ENCODE peak calls at places on chromosomes 16 and 17, in nine cellular contexts. N is adrenal gland, W is ovary, Y is stomach, V is heart left ventricle, E is prostate gland, H is NB4, O is A549, S is endothelial cell of umbilical vein. P is an unnamed sample.

GRCh38 chr17:68511671-68512246 is 471 bp upstream of the PRKAR1A start:
- DNase-seq in N (peak), W (peak), Y (peak), V (peak), E (peak), H (peak), O (peak), S (peak), P (peak)

GRCh38 chr16:9408297-9408696 is 316.9 kb downstream of the HAPSTR1 start:
- DNase-seq in N (no peak), W (no peak), Y (no peak), V (no peak), E (no peak), H (no peak), O (no peak), S (no peak), P (no peak)

GRCh38 chr16:53071748-53072301 is 17.0 kb downstream of the CHD9 start:
- DNase-seq in N (peak), W (peak), Y (no peak), V (peak), E (no peak), H (no peak), O (no peak), S (peak), P (no peak)

GRCh38 chr16:61858996-61859395 is 177.2 kb downstream of the CDH8 start:
- DNase-seq in N (no peak), W (no peak), Y (no peak), V (no peak), E (no peak), H (no peak), O (no peak), S (no peak), P (no peak)

GRCh38 chr17:49552070-49552751 is 23.5 kb upstream of the NXPH3 start:
- DNase-seq in N (no peak), W (no peak), Y (no peak), V (no peak), E (no peak), H (no peak), O (no peak), S (no peak), P (no peak)

GRCh38 chr16:84115919-84116719 is 623 bp downstream of the MBTPS1 start:
- DNase-seq in N (peak), W (no peak), Y (peak), V (no peak), E (peak), H (peak), O (peak), S (peak), P (peak)

GRCh38 chr17:6684460-6684783 is 28.7 kb downstream of the SLC13A5 start:
- DNase-seq in N (no peak), W (no peak), Y (no peak), V (no peak), E (no peak), H (no peak), O (no peak), S (no peak), P (no peak)

GRCh38 chr17:19378416-19379293 is at the start of gene MAPK7:
- DNase-seq in N (no peak), W (no peak), Y (no peak), V (no peak), E (peak), H (no peak), O (no peak), S (no peak), P (no peak)

GRCh38 chr17:35046245-35046644 is 17.3 kb downstream of the RFFL start:
- DNase-seq in N (no peak), W (no peak), Y (no peak), V (no peak), E (no peak), H (no peak), O (no peak), S (no peak), P (no peak)

DNA sequence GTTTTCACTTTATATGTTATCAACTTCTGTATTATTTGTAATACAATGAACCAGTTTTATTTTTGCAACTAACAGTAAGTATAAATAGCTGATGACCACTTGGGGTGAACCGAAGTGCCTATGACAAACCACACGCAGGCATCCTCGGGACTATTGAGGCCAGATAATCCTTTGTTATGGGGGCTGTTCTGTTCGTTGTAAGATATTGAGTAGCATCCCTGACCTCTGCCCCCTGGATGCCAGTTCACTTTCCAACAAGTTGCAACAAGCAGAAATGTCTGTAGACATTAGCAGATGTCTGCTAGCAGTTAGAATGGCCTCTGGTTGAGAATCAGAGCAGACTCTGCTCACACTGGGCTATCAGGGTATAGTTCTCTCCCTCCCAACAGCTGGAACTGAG is 277.0 kb downstream of the WWOX start:
- DNase-seq in N (no peak), W (no peak), Y (no peak), V (no peak), E (no peak), H (no peak), O (no peak), S (no peak), P (no peak)
- TF ChIP-seq POLR2A in N (no peak), W (no peak), Y (no peak), V (no peak), E (no peak), H (no peak), O (no peak), S (no peak), P (no peak)

GRCh38 chr17:33292184-33292980 is 713 bp downstream of the ASIC2 start:
- DNase-seq in N (no peak), W (no peak), Y (no peak), V (no peak), E (no peak), H (no peak), O (peak), S (peak), P (no peak)
- H3K4me3 ChIP-seq in N (peak), W (peak), Y (peak), V (peak), E (peak), H (no peak), O (peak), S (no peak), P (no peak)

GRCh38 chr16:30947533-30948086 is 1.3 kb upstream of the ORAI3 start:
- DNase-seq in N (peak), W (no peak), Y (no peak), V (no peak), E (no peak), H (no peak), O (no peak), S (no peak), P (no peak)
- TF ChIP-seq POLR2A in N (no peak), W (no peak), Y (no peak), V (no peak), E (no peak), H (no peak), O (no peak), S (no peak), P (no peak)

GRCh38 chr16:49018259-49018931 is 263.2 kb downstream of the CBLN1 start:
- DNase-seq in N (no peak), W (no peak), Y (no peak), V (no peak), E (no peak), H (no peak), O (no peak), S (no peak), P (no peak)

GRCh38 chr16:49020436-49020835 is 261.2 kb downstream of the CBLN1 start:
- DNase-seq in N (no peak), W (no peak), Y (no peak), V (no peak), E (no peak), H (no peak), O (no peak), S (no peak), P (no peak)

GRCh38 chr16:49019081-49019633 is 262.5 kb downstream of the CBLN1 start:
- DNase-seq in N (no peak), W (no peak), Y (no peak), V (peak), E (no peak), H (no peak), O (no peak), S (no peak), P (peak)

GRCh38 chr16:49021136-49021535 is 260.5 kb downstream of the CBLN1 start:
- DNase-seq in N (no peak), W (no peak), Y (no peak), V (no peak), E (no peak), H (no peak), O (no peak), S (no peak), P (no peak)

GRCh38 chr16:49019826-49020401 is 261.7 kb downstream of the CBLN1 start:
- DNase-seq in N (no peak), W (no peak), Y (no peak), V (no peak), E (no peak), H (no peak), O (no peak), S (no peak), P (no peak)
- H3K4me3 ChIP-seq in N (no peak), W (no peak), Y (no peak), V (no peak), E (no peak), H (no peak), O (no peak), S (no peak), P (no peak)

GRCh38 chr17:72456026-72456569 is 335.3 kb downstream of the SOX9 start:
- DNase-seq in N (no peak), W (no peak), Y (peak), V (no peak), E (no peak), H (no peak), O (peak), S (no peak), P (no peak)

GRCh38 chr17:72448019-72448418 is 327.2 kb downstream of the SOX9 start:
- DNase-seq in N (no peak), W (no peak), Y (no peak), V (no peak), E (no peak), H (no peak), O (no peak), S (no peak), P (no peak)

GRCh38 chr17:72455562-72455961 is 334.7 kb downstream of the SOX9 start:
- DNase-seq in N (no peak), W (no peak), Y (no peak), V (no peak), E (no peak), H (no peak), O (no peak), S (no peak), P (no peak)

GRCh38 chr17:72454342-72454741 is 333.5 kb downstream of the SOX9 start:
- DNase-seq in N (no peak), W (no peak), Y (no peak), V (no peak), E (no peak), H (no peak), O (no peak), S (no peak), P (no peak)

DNA sequence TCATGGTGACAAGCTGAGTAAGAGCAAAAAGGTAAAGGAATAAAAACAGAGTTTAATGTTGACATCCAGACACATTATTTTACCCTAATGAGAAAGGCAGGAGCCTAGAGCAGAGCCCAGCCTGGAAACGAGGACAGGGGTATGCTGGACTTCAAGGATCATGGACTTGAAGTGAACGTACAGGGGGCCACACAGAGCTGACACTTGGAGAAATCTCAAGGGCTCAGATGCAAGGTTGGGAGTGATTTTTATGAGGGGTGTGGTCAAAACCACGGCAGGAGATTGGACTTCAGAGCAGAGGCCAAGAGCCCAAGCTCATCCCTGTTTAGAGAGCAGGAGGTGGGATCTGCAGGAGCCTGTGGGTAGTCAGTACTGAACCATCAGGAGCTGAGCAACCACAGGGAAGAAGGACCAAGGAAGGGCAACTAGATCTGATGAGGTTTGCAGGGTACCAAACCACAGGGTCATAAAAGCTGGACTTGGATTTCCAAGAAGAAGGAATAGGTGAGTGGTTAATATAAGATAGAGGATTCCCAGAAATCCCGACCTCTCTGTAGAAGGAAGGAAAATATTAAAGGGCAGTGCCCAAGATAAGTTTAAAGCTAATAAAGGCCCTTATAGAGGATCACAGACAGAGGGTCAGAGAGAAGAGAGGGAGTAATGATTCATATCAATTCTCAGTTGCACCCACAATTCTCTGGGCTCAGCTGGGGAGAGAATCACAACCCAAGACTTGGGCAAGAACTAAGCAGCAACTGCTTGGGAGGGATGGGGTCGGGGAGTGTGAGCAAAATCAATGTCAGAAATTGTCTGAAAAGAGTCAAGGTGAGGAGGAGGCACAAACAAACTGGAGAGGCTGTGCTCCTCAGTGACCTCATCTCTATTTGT is 331.7 kb downstream of the SOX9 start:
- DNase-seq in N (no peak), W (no peak), Y (no peak), V (no peak), E (no peak), H (no peak), O (no peak), S (no peak), P (no peak)
- TF ChIP-seq POLR2A in N (no peak), W (no peak), Y (no peak), V (no peak), E (no peak), H (no peak), O (no peak), S (no peak), P (no peak)

DNA sequence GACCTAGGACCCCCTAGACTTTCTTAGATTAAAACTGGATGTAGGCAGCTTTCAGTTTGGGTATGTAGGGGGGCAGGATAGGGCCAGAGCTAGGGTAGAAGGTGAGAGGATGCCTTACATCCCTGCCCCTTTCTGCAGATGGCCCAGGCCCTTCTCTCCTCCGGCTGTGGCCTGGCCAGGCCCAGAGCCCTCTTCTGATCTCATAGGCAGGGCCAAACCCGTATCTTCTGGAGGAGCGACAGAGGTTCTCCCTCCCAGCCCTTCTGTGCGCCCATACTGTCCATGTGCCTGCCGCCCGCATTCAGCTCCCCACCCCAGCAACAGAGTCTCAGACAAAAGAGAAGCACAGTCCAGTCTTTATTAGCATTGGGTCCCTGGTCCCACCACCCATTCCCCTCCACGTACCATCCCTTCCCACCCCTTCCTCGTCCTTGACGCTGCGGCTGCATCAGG is 2.0 kb upstream of the TSPOAP1 start:
- DNase-seq in N (no peak), W (no peak), Y (no peak), V (no peak), E (no peak), H (peak), O (no peak), S (no peak), P (no peak)
- H3K4me3 ChIP-seq in N (no peak), W (no peak), Y (peak), V (peak), E (no peak), H (peak), O (no peak), S (no peak), P (peak)

GRCh38 chr16:89828870-89829629 is 775 bp downstream of the SPIRE2 start:
- DNase-seq in N (no peak), W (peak), Y (no peak), V (no peak), E (no peak), H (no peak), O (no peak), S (no peak), P (no peak)

GRCh38 chr16:89828199-89828869 is at the start of gene SPIRE2:
- DNase-seq in N (peak), W (peak), Y (peak), V (peak), E (peak), H (peak), O (no peak), S (peak), P (peak)

GRCh38 chr16:89829630-89830437 is 1.6 kb downstream of the SPIRE2 start:
- DNase-seq in N (no peak), W (no peak), Y (no peak), V (peak), E (no peak), H (no peak), O (no peak), S (no peak), P (no peak)

GRCh38 chr16:89826531-89827382 is 1.5 kb upstream of the SPIRE2 start:
- DNase-seq in N (no peak), W (no peak), Y (peak), V (peak), E (no peak), H (no peak), O (no peak), S (no peak), P (no peak)

DNA sequence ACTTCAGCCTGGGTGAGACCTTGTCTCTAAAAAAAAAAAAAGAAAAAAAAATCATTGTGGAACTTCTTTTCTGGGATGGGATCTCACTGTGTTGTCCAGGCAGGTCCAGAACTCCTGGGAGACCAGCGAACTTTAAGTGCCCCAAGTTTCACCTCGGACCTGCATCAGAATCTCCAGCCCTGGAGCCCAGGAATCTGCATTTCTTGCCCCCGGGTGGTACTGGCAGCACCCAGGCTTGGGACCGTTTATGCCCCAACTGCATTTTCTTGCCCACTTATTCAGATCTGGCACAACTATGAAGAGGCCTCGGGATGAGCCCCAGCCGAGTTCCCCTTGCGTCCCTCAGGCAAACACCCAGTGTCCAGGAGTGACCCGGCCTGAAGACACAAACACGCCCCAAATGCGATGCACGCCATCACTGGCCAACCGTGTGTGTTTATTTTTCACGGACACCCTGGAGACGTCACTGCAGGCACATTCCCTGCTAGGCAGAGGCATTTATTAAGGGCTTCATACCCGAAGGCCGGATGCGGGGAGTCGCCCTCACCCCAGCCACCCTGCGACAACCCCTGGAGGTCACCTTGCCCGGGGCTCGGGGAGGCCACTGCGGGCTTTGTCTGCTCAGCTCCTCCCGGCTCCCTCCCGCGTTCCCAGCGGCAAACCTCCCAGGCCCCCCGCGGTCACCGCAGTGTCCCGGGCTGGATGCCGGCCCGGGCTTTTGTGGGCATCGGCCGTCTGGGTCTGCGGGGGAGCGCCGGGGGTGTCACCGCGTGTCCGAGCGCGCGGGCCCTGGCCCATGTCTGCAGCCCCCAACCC is 684 bp upstream of the SPIRE2 start:
- DNase-seq in N (peak), W (no peak), Y (peak), V (peak), E (peak), H (peak), O (peak), S (peak), P (no peak)
- TF ChIP-seq POLR2A in N (no peak), W (no peak), Y (no peak), V (no peak), E (peak), H (no peak), O (no peak), S (no peak), P (no peak)

GRCh38 chr16:31428277-31428597 is at the start of gene COX6A2:
- DNase-seq in N (no peak), W (no peak), Y (no peak), V (peak), E (no peak), H (no peak), O (no peak), S (no peak), P (no peak)
- H3K4me3 ChIP-seq in N (no peak), W (peak), Y (peak), V (peak), E (peak), H (no peak), O (no peak), S (no peak), P (no peak)

GRCh38 chr17:75695830-75696271 is 25.4 kb upstream of the ITGB4 start:
- DNase-seq in N (no peak), W (no peak), Y (peak), V (peak), E (peak), H (no peak), O (no peak), S (no peak), P (no peak)
- TF ChIP-seq POLR2A in N (no peak), W (no peak), Y (no peak), V (no peak), E (peak), H (no peak), O (no peak), S (no peak), P (no peak)